ENCODE peak calls at places on chromosomes 5 and 9, in six cellular contexts. Q is AG04450; X is activated T-cell treated with anti-CD3 and anti-CD28 coated beads, Interleukin-2, amount 50 U/mL, for 72 hours; O is KG1; C is mucosa of descending colon; W is AG20443. I is an unnamed sample.

GRCh38 chr5:170145462-170145861 is 39.8 kb downstream of the FOXI1 start:
- DNase-seq in Q (no peak), X (no peak), O (no peak), C (no peak), W (no peak), I (peak)

GRCh38 chr9:102049586-102050246 is 311.3 kb upstream of the GRIN3A start:
- DNase-seq in Q (no peak), X (no peak), O (peak), C (no peak), W (no peak), I (no peak)

GRCh38 chr9:13221741-13222140 is 57.8 kb downstream of the MPDZ start:
- DNase-seq in Q (no peak), X (no peak), O (no peak), C (no peak), W (no peak), I (no peak)

GRCh38 chr9:72006481-72006880 is 53.9 kb downstream of the C9orf57 start:
- DNase-seq in Q (no peak), X (no peak), O (no peak), C (no peak), W (peak), I (no peak)

GRCh38 chr5:167565555-167565954 is 725.9 kb upstream of the WWC1 start:
- DNase-seq in Q (no peak), X (no peak), O (no peak), C (no peak), W (peak), I (no peak)

GRCh38 chr5:92998456-92998855 is 582.6 kb downstream of the NR2F1-AS1 start:
- DNase-seq in Q (peak), X (no peak), O (no peak), C (no peak), W (peak), I (no peak)

GRCh38 chr5:10724799-10725507 is 36.1 kb downstream of the DAP start:
- DNase-seq in Q (peak), X (no peak), O (no peak), C (no peak), W (peak), I (no peak)

GRCh38 chr9:83154087-83154736 is 91.3 kb upstream of the RASEF start:
- DNase-seq in Q (no peak), X (no peak), O (no peak), C (no peak), W (peak), I (no peak)

GRCh38 chr5:144418719-144419118 is 248.0 kb downstream of the KCTD16 start:
- DNase-seq in Q (no peak), X (no peak), O (no peak), C (no peak), W (no peak), I (no peak)

GRCh38 chr5:152622628-152623027 is 217.5 kb upstream of the NMUR2 start:
- DNase-seq in Q (no peak), X (no peak), O (no peak), C (no peak), W (no peak), I (no peak)

GRCh38 chr5:79613571-79613970 is 1.3 kb downstream of the TENT2 start:
- DNase-seq in Q (no peak), X (no peak), O (no peak), C (no peak), W (no peak), I (no peak)

GRCh38 chr9:121663591-121663990 is 12.2 kb downstream of the DAB2IP start:
- DNase-seq in Q (no peak), X (no peak), O (no peak), C (peak), W (no peak), I (no peak)

GRCh38 chr5:139600336-139600949 is 39.3 kb downstream of the UBE2D2 start:
- DNase-seq in Q (peak), X (no peak), O (no peak), C (no peak), W (peak), I (no peak)

GRCh38 chr9:136626740-136627642 is 35.7 kb upstream of the EGFL7 start:
- DNase-seq in Q (no peak), X (no peak), O (no peak), C (peak), W (no peak), I (no peak)

GRCh38 chr9:131008909-131009618 is at the start of gene LAMC3:
- DNase-seq in Q (no peak), X (peak), O (peak), C (no peak), W (peak), I (no peak)

GRCh38 chr5:83608122-83608521 is 112.5 kb downstream of the HAPLN1 start:
- DNase-seq in Q (no peak), X (no peak), O (peak), C (no peak), W (peak), I (peak)

GRCh38 chr5:55913396-55914140 is 62.4 kb downstream of the IL31RA start:
- DNase-seq in Q (no peak), X (no peak), O (no peak), C (no peak), W (no peak), I (no peak)

GRCh38 chr5:25858019-25858418 is 1180.4 kb downstream of the CDH9 start:
- DNase-seq in Q (no peak), X (no peak), O (no peak), C (no peak), W (no peak), I (no peak)

GRCh38 chr9:95185931-95186330 is 131.6 kb downstream of the FANCC start:
- DNase-seq in Q (no peak), X (no peak), O (no peak), C (no peak), W (no peak), I (no peak)

GRCh38 chr5:81747030-81747429 is 3.9 kb downstream of the SSBP2 start:
- DNase-seq in Q (no peak), X (no peak), O (no peak), C (no peak), W (no peak), I (no peak)

GRCh38 chr5:72951850-72952468 is 3.9 kb upstream of the FCHO2 start:
- DNase-seq in Q (no peak), X (no peak), O (no peak), C (no peak), W (peak), I (no peak)

GRCh38 chr9:106953166-106953565 is 90.2 kb downstream of the ZNF462 start:
- DNase-seq in Q (peak), X (no peak), O (no peak), C (no peak), W (peak), I (no peak)

GRCh38 chr5:16508730-16509531 is 43.3 kb upstream of the ZNF622 start:
- DNase-seq in Q (no peak), X (no peak), O (no peak), C (peak), W (peak), I (no peak)

GRCh38 chr9:124894741-124895170 is 32.8 kb downstream of the ARPC5L start:
- DNase-seq in Q (no peak), X (peak), O (peak), C (no peak), W (peak), I (no peak)

GRCh38 chr5:17405976-17406876 is 91.8 kb upstream of the TAF11L2 start:
- DNase-seq in Q (no peak), X (no peak), O (no peak), C (no peak), W (no peak), I (no peak)

GRCh38 chr9:24614070-24614469 is 68.4 kb upstream of the IZUMO3 start:
- DNase-seq in Q (no peak), X (no peak), O (no peak), C (no peak), W (no peak), I (no peak)

GRCh38 chr5:153952893-153953292 is 85.8 kb downstream of the FAM114A2 start:
- DNase-seq in Q (no peak), X (no peak), O (no peak), C (no peak), W (peak), I (no peak)

I was measured in CMK.